ENCODE peak calls at places on chromosomes 1 and 21, in nine cellular contexts. G is PC-3; Y is GOT3; C is putamen; Q is stimulated activated CD4-positive, alpha-beta T cell treated with anti-CD3 and anti-CD28 coated beads, Interleukin-4, amount 100 ng/mL, for 48 hours; H is endodermal cell; E is hippocampal formation; Z is AG04449; J is ELF-1. P is an unnamed sample.

GRCh38 chr1:152622803-152623202 is at the start of gene LCE3A:
- DNase-seq in G (peak; percentile 1), Y (no peak), C (no peak), Q (no peak), H (no peak), E (no peak), Z (no peak), J (no peak), P (no peak)

GRCh38 chr1:211644653-211645052 is 30.8 kb downstream of the NEK2 start:
- DNase-seq in G (no peak), Y (no peak), C (no peak), Q (no peak), H (peak; percentile 3), E (no peak), Z (no peak), J (no peak), P (no peak)

GRCh38 chr1:245718123-245718522 is 563.3 kb downstream of the KIF26B start:
- DNase-seq in G (no peak), Y (no peak), C (no peak), Q (no peak), H (no peak), E (no peak), Z (no peak), J (no peak), P (no peak)

GRCh38 chr1:11898831-11899467 is 27.3 kb downstream of the KIAA2013 start:
- DNase-seq in G (no peak), Y (no peak), C (no peak), Q (no peak), H (peak; percentile 93), E (no peak), Z (no peak), J (peak; percentile 54), P (peak; percentile 59)

GRCh38 chr1:32681501-32681900 is 21.1 kb downstream of the SYNC start:
- DNase-seq in G (no peak), Y (no peak), C (no peak), Q (no peak), H (no peak), E (no peak), Z (no peak), J (no peak), P (no peak)

GRCh38 chr1:5388622-5389021 is 603.6 kb downstream of the NPHP4 start:
- DNase-seq in G (no peak), Y (no peak), C (no peak), Q (no peak), H (no peak), E (no peak), Z (no peak), J (no peak), P (no peak)

GRCh38 chr1:151047925-151048644 is 534 bp downstream of the C1orf56 start:
- DNase-seq in G (peak; percentile 74), Y (peak; percentile 50), C (peak; percentile 42), Q (no peak), H (peak; percentile 91), E (peak; percentile 59), Z (no peak), J (peak; percentile 82), P (peak; percentile 67)

GRCh38 chr1:54246097-54246721 is 46.2 kb downstream of the MRPL37 start:
- DNase-seq in G (no peak), Y (no peak), C (no peak), Q (no peak), H (no peak), E (no peak), Z (no peak), J (no peak), P (no peak)

GRCh38 chr1:228646717-228647522 is 88.4 kb upstream of the RHOU start:
- DNase-seq in G (peak; percentile 63), Y (no peak), C (no peak), Q (no peak), H (peak; percentile 80), E (no peak), Z (no peak), J (peak; percentile 59), P (no peak)

GRCh38 chr1:84847253-84848247 is 45.5 kb downstream of the LPAR3 start:
- DNase-seq in G (peak; percentile 98), Y (no peak), C (peak; percentile 7), Q (peak; percentile 3), H (no peak), E (peak; percentile 29), Z (peak; percentile 80), J (no peak), P (no peak)

GRCh38 chr1:90717356-90717664 is 208 bp upstream of the BARHL2 start:
- DNase-seq in G (no peak), Y (no peak), C (no peak), Q (no peak), H (no peak), E (no peak), Z (no peak), J (no peak), P (peak; percentile 14)

GRCh38 chr1:6502000-6502891 is 10.8 kb upstream of the PLEKHG5 start:
- DNase-seq in G (no peak), Y (no peak), C (no peak), Q (no peak), H (no peak), E (no peak), Z (no peak), J (no peak), P (no peak)

GRCh38 chr1:162310337-162310736 is 66.3 kb downstream of the SPATA46 start:
- DNase-seq in G (peak; percentile 77), Y (no peak), C (no peak), Q (no peak), H (no peak), E (no peak), Z (no peak), J (no peak), P (no peak)

GRCh38 chr1:165897326-165898303 is 70.2 kb downstream of the UCK2 start:
- DNase-seq in G (no peak), Y (no peak), C (no peak), Q (no peak), H (peak; percentile 28), E (no peak), Z (no peak), J (no peak), P (no peak)

GRCh38 chr1:1619917-1620361 is 4.6 kb downstream of the MIB2 start:
- DNase-seq in G (peak; percentile 41), Y (no peak), C (no peak), Q (no peak), H (peak; percentile 90), E (no peak), Z (no peak), J (peak; percentile 64), P (peak; percentile 54)

GRCh38 chr21:38646213-38646837 is 148.0 kb upstream of the ERG start:
- DNase-seq in G (peak; percentile 72), Y (no peak), C (no peak), Q (peak; percentile 41), H (no peak), E (no peak), Z (no peak), J (no peak), P (no peak)

GRCh38 chr1:203120325-203121138 is 7.0 kb upstream of the ADORA1 start:
- DNase-seq in G (no peak), Y (no peak), C (no peak), Q (no peak), H (peak; percentile 37), E (no peak), Z (no peak), J (no peak), P (no peak)

GRCh38 chr1:204463125-204464060 is 31.2 kb downstream of the PIK3C2B start:
- DNase-seq in G (no peak), Y (no peak), C (no peak), Q (no peak), H (no peak), E (no peak), Z (no peak), J (no peak), P (no peak)

GRCh38 chr21:32921632-32922230 is 104.0 kb upstream of the OLIG2 start:
- DNase-seq in G (peak; percentile 41), Y (no peak), C (no peak), Q (peak; percentile 39), H (peak; percentile 86), E (no peak), Z (no peak), J (peak; percentile 55), P (peak; percentile 48)

GRCh38 chr1:161119379-161120061 is 1.6 kb downstream of the NIT1 start:
- DNase-seq in G (peak; percentile 76), Y (no peak), C (no peak), Q (peak; percentile 52), H (peak; percentile 85), E (no peak), Z (no peak), J (peak; percentile 72), P (no peak)

GRCh38 chr1:207049974-207050391 is 1.0 kb downstream of the YOD1 start:
- DNase-seq in G (peak; percentile 82), Y (no peak), C (no peak), Q (no peak), H (no peak), E (no peak), Z (no peak), J (peak; percentile 13), P (no peak)

GRCh38 chr1:185929759-185930158 is 195.6 kb downstream of the HMCN1 start:
- DNase-seq in G (no peak), Y (no peak), C (no peak), Q (no peak), H (no peak), E (no peak), Z (peak; percentile 66), J (no peak), P (no peak)

GRCh38 chr1:6028042-6028895 is 17.4 kb upstream of the KCNAB2 start:
- DNase-seq in G (no peak), Y (no peak), C (no peak), Q (peak; percentile 38), H (no peak), E (no peak), Z (no peak), J (no peak), P (no peak)

GRCh38 chr21:15966216-15966615 is 236.4 kb downstream of the USP25 start:
- DNase-seq in G (no peak), Y (no peak), C (no peak), Q (no peak), H (no peak), E (no peak), Z (no peak), J (peak; percentile 36), P (no peak)

GRCh38 chr1:81760487-81761097 is 40.1 kb upstream of the ADGRL2 start:
- DNase-seq in G (peak; percentile 46), Y (no peak), C (no peak), Q (no peak), H (no peak), E (no peak), Z (no peak), J (no peak), P (no peak)

GRCh38 chr1:57770772-57771171 is 346.9 kb upstream of the DAB1 start:
- DNase-seq in G (peak; percentile 22), Y (no peak), C (no peak), Q (no peak), H (no peak), E (no peak), Z (no peak), J (no peak), P (no peak)

GRCh38 chr1:53608676-53609075 is 130.3 kb downstream of the GLIS1 start:
- DNase-seq in G (no peak), Y (no peak), C (no peak), Q (no peak), H (peak; percentile 13), E (no peak), Z (no peak), J (no peak), P (no peak)

GRCh38 chr21:34526618-34527290 is 14.7 kb upstream of the KCNE1 start:
- DNase-seq in G (peak; percentile 97), Y (peak; percentile 86), C (peak; percentile 64), Q (peak; percentile 34), H (peak; percentile 82), E (peak; percentile 5), Z (peak; percentile 100), J (peak; percentile 93), P (peak; percentile 68)